ENCODE peak calls at places on chromosome 22, in eight cellular contexts. D is endothelial cell, E is bronchial epithelial cell, V is activated B cell treated with CpG ODN at 0.5 μM for 24 hours, I is adrenal gland, H is astrocyte of the spinal cord, U is cardiac fibroblast, M is sigmoid colon. Y is an unnamed sample.

GRCh38 chr22:37164535-37164887 is 14.8 kb upstream of the IL2RB start:
- DNase-seq in D (no peak), M (no peak), V (no peak), E (no peak), H (no peak), U (no peak), I (no peak), Y (no peak)

GRCh38 chr22:43823911-43824665 is 12.0 kb upstream of the EFCAB6 start:
- DNase-seq in I (peak; percentile 5), E (no peak), D (no peak), V (no peak), M (no peak), U (no peak), H (no peak), Y (no peak)

GRCh38 chr22:17944205-17944725 is 80.1 kb downstream of the MICAL3 start:
- DNase-seq in I (no peak), V (no peak), H (no peak), U (no peak), E (no peak), D (no peak), M (no peak), Y (no peak)

GRCh38 chr22:22478450-22478849 is 30.1 kb downstream of the ZNF280B start:
- DNase-seq in M (no peak), H (no peak), E (no peak), I (no peak), U (no peak), D (no peak), V (no peak), Y (no peak)

GRCh38 chr22:17269607-17270261 is 50.5 kb upstream of the ADA2 start:
- DNase-seq in I (no peak), D (no peak), U (no peak), M (no peak), E (no peak), V (no peak), H (no peak), Y (no peak)

GRCh38 chr22:46977656-46978343 is 215.3 kb downstream of the TBC1D22A start:
- DNase-seq in D (no peak), I (no peak), U (no peak), H (no peak), M (peak; percentile 33), V (no peak), E (peak; percentile 57), Y (no peak)

GRCh38 chr22:32971252-32971651 is 86.9 kb downstream of the SYN3 start:
- DNase-seq in H (no peak), D (no peak), V (no peak), I (no peak), U (no peak), M (no peak), E (no peak), Y (no peak)

GRCh38 chr22:28582806-28583205 is 96.8 kb downstream of the TTC28 start:
- DNase-seq in I (no peak), H (peak; percentile 82), V (no peak), U (peak; percentile 80), E (no peak), M (no peak), D (no peak), Y (peak; percentile 11)

GRCh38 chr22:23182289-23183106 is 2.2 kb downstream of the BCR start:
- DNase-seq in H (no peak), I (no peak), M (no peak), D (no peak), U (no peak), V (no peak), E (peak; percentile 88), Y (peak; percentile 82)

GRCh38 chr22:29482726-29483125 is 2.7 kb downstream of the NEFH start:
- DNase-seq in H (no peak), V (no peak), I (peak; percentile 86), M (no peak), E (no peak), U (no peak), D (no peak), Y (no peak)

GRCh38 chr22:29330753-29331152 is 15.3 kb upstream of the RASL10A start:
- DNase-seq in H (peak; percentile 77), E (no peak), V (no peak), U (peak; percentile 57), I (peak; percentile 97), M (peak; percentile 79), D (peak; percentile 50), Y (no peak)

GRCh38 chr22:49659924-49660315 is 167.8 kb downstream of the BRD1 start:
- DNase-seq in H (no peak), U (no peak), I (peak; percentile 30), E (no peak), V (peak; percentile 13), D (no peak), M (no peak), Y (no peak)

GRCh38 chr22:27810566-27810965 is 9.0 kb upstream of the MN1 start:
- DNase-seq in E (no peak), D (no peak), I (no peak), M (peak; percentile 93), V (no peak), H (no peak), U (peak; percentile 39), Y (no peak)

GRCh38 chr22:36184433-36185035 is 17.1 kb downstream of the APOL4 start:
- DNase-seq in D (no peak), I (no peak), M (no peak), U (peak; percentile 33), V (no peak), E (no peak), H (peak; percentile 18), Y (no peak)

GRCh38 chr22:36756746-36757607 is 18.9 kb downstream of the IFT27 start:
- DNase-seq in V (no peak), I (peak; percentile 48), U (no peak), H (no peak), M (peak; percentile 64), D (no peak), E (no peak), Y (no peak)

GRCh38 chr22:49702068-49702397 is 125.6 kb downstream of the BRD1 start:
- DNase-seq in H (no peak), D (no peak), V (no peak), M (no peak), I (no peak), E (no peak), U (no peak), Y (no peak)

GRCh38 chr22:24423519-24424000 is 3.8 kb upstream of the ADORA2A start:
- DNase-seq in V (peak; percentile 85), E (no peak), D (peak; percentile 79), I (no peak), H (no peak), U (peak; percentile 40), M (peak; percentile 72), Y (peak; percentile 30)

GRCh38 chr22:27460596-27461347 is 340.8 kb downstream of the MN1 start:
- DNase-seq in H (peak; percentile 49), I (no peak), M (peak; percentile 73), D (no peak), E (no peak), V (no peak), U (peak; percentile 56), Y (no peak)

GRCh38 chr22:33090836-33091235 is 32.7 kb upstream of the SYN3 start:
- DNase-seq in U (no peak), D (no peak), E (no peak), M (no peak), H (no peak), I (no peak), V (no peak), Y (no peak)

GRCh38 chr22:45865561-45866397 is 111.2 kb downstream of the WNT7B start:
- DNase-seq in M (peak; percentile 59), H (no peak), E (no peak), I (no peak), D (peak; percentile 5), V (no peak), U (no peak), Y (no peak)
- TF ChIP-seq CTCF in M (no peak), H (no peak), E (no peak), I (no peak), D (no peak), V (no peak), U (no peak), Y (no peak)

GRCh38 chr22:39943366-39943765 is 16.8 kb upstream of the TMA7B start:
- DNase-seq in D (peak; percentile 17), V (no peak), E (no peak), U (no peak), M (no peak), I (no peak), H (no peak), Y (no peak)
- TF ChIP-seq CTCF in D (no peak), V (no peak), E (no peak), U (no peak), M (no peak), I (no peak), H (no peak), Y (no peak)

GRCh38 chr22:19645391-19645790 is 68.9 kb upstream of the SEPTIN5 start:
- DNase-seq in M (peak; percentile 10), V (no peak), U (no peak), I (no peak), D (no peak), H (no peak), E (no peak), Y (no peak)
- TF ChIP-seq CTCF in M (no peak), V (no peak), U (peak; percentile 2), I (no peak), D (no peak), H (no peak), E (no peak), Y (no peak)

GRCh38 chr22:19853879-19854777 is 546 bp downstream of the GNB1L start:
- DNase-seq in D (no peak), I (peak; percentile 18), H (peak; percentile 7), M (no peak), E (no peak), V (no peak), U (no peak), Y (no peak)

GRCh38 chr22:19853058-19853878 is 1.4 kb downstream of the GNB1L start:
- DNase-seq in I (peak; percentile 19), E (no peak), V (no peak), M (peak; percentile 64), D (no peak), H (no peak), U (no peak), Y (no peak)

GRCh38 chr22:19855504-19856409 is 1.1 kb upstream of the GNB1L start:
- DNase-seq in V (peak; percentile 34), I (peak; percentile 88), U (peak; percentile 82), H (peak; percentile 20), D (no peak), M (peak; percentile 85), E (peak; percentile 59), Y (peak; percentile 84)

GRCh38 chr22:19857382-19857781 is 2.7 kb upstream of the GNB1L start:
- DNase-seq in I (no peak), M (no peak), E (no peak), V (no peak), U (no peak), H (no peak), D (no peak), Y (no peak)

DNA sequence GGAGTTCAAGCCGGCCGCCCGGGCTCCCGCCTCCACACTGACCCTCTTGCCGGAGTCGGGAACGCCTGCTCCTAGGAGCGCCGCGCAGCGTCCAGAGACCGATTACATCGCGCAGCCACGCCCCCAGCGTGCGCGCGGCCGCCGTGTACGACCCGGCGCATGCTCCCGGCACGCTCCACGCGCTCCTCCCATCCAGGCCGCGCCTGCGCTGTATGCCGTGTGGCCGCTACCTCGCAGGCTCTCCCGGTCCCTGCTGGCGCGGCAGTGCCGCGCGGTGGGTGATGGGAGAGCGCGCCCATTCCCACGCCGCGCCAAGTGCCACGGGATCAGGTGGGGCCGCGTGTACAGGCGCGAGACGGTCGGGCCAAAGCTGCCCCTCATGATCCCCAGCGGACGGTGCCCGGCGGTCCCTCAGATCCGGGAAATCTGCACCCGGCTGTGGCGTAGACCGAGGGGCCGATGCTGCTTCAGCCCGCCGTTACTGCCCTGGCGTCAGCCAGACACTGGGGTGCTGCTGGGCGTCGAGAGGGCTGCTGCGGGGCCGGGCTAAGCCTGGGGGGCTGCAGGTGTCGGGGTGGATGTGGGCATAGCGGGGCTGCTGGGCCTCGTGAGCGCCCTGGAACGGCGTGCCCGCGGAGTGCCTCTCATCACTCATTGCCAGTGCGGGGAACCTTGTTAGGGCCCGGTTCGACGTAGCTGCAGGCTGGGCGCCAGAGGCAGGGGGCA is at the start of the genes GNB1L and RTL10:
- DNase-seq in M (peak; percentile 98), V (peak; percentile 98), E (peak; percentile 91), D (peak; percentile 97), H (peak; percentile 98), I (peak; percentile 98), U (peak; percentile 96), Y (peak; percentile 96)
- TF ChIP-seq CTCF in M (no peak), V (no peak), E (peak; percentile 40), D (no peak), H (peak; percentile 19), I (no peak), U (no peak), Y (no peak)

Y was measured in MCF 10A.